ENCODE peak calls at places on chromosomes 13 and 19, in six cellular contexts. F is hepatocyte, A is colonic mucosa, T is GM23338, P is mesendoderm, O is psoas muscle. S is an unnamed sample.

GRCh38 chr19:55590621-55591020 is 8.7 kb downstream of the FIZ1 start:
- DNase-seq in A (peak), O (no peak), T (peak), P (peak), F (no peak), S (no peak)

GRCh38 chr19:58305932-58306323 is 751 bp downstream of the ERVK3-1 start:
- DNase-seq in A (peak), T (no peak), F (peak), P (no peak), O (no peak), S (no peak)

GRCh38 chr19:2283835-2284507 is 2.0 kb upstream of the PEAK3 start:
- DNase-seq in T (no peak), A (no peak), P (no peak), O (no peak), F (no peak), S (no peak)

GRCh38 chr19:4889034-4889825 is 13.5 kb downstream of the ARRDC5 start:
- DNase-seq in P (no peak), O (no peak), T (no peak), F (no peak), A (no peak), S (no peak)

GRCh38 chr13:27037171-27037570 is 134.4 kb downstream of the USP12 start:
- DNase-seq in A (no peak), F (no peak), P (no peak), O (no peak), T (no peak), S (peak)

GRCh38 chr13:85608255-85608829 is 190.9 kb downstream of the SLITRK6 start:
- DNase-seq in P (no peak), A (no peak), F (no peak), O (no peak), T (peak), S (no peak)

GRCh38 chr13:41060723-41061074 is 610 bp upstream of the WBP4 start:
- DNase-seq in A (peak), T (peak), O (peak), F (peak), P (peak), S (peak)

GRCh38 chr13:64278493-64278892 is 2862.8 kb upstream of the PCDH20 start:
- DNase-seq in A (no peak), O (no peak), P (no peak), F (no peak), T (no peak), S (no peak)

GRCh38 chr13:101747039-101747438 is 294.6 kb downstream of the ITGBL1 start:
- DNase-seq in O (no peak), T (no peak), A (no peak), F (peak), P (no peak), S (no peak)

GRCh38 chr13:111474136-111475002 is 153.9 kb downstream of the TEX29 start:
- DNase-seq in A (no peak), T (peak), P (peak), O (no peak), F (peak), S (no peak)

GRCh38 chr13:43880451-43880850 is 747 bp downstream of the LACC1 start:
- DNase-seq in P (no peak), F (no peak), A (no peak), O (no peak), T (no peak), S (no peak)

GRCh38 chr13:65825039-65825438 is 1405.1 kb downstream of the PCDH9 start:
- DNase-seq in P (no peak), A (no peak), F (no peak), O (no peak), T (no peak), S (no peak)

GRCh38 chr13:80562423-80562822 is 221.5 kb upstream of the SPRY2 start:
- DNase-seq in O (no peak), P (no peak), T (no peak), A (no peak), F (no peak), S (no peak)

GRCh38 chr19:11165486-11166030 is 10.0 kb upstream of the SPC24 start:
- DNase-seq in P (no peak), F (no peak), O (no peak), T (no peak), A (no peak), S (no peak)

GRCh38 chr19:31214086-31214485 is 135.2 kb downstream of the TSHZ3 start:
- DNase-seq in O (peak), F (peak), T (no peak), P (peak), A (peak), S (peak)

GRCh38 chr13:113528798-113529180 is 38.3 kb upstream of the DCUN1D2 start:
- DNase-seq in T (no peak), A (no peak), P (no peak), O (no peak), F (no peak), S (peak)

GRCh38 chr19:15445227-15445605 is 4.5 kb downstream of the WIZ start:
- DNase-seq in P (no peak), O (no peak), A (no peak), T (no peak), F (no peak), S (no peak)

GRCh38 chr13:101661839-101662238 is 209.4 kb downstream of the ITGBL1 start:
- DNase-seq in T (no peak), F (no peak), A (no peak), P (no peak), O (no peak), S (no peak)

GRCh38 chr13:23654111-23655110 is 84.2 kb downstream of the TNFRSF19 start:
- DNase-seq in F (no peak), P (no peak), A (no peak), O (no peak), T (no peak), S (no peak)

GRCh38 chr13:48069573-48069972 is 25.3 kb downstream of the MED4 start:
- DNase-seq in P (peak), O (no peak), T (no peak), A (no peak), F (no peak), S (no peak)

GRCh38 chr19:47133021-47133471 is 2.4 kb downstream of the SAE1 start:
- DNase-seq in O (no peak), A (no peak), P (no peak), T (no peak), F (no peak), S (no peak)
- H3K27ac ChIP-seq in O (no peak), A (no peak), P (no peak), T (peak), F (no peak), S (no peak)

GRCh38 chr13:35731471-35731870 is 255.0 kb upstream of the MAB21L1 start:
- DNase-seq in P (no peak), O (no peak), F (no peak), A (no peak), T (no peak), S (no peak)
- H3K27ac ChIP-seq in P (no peak), O (no peak), F (no peak), A (no peak), T (no peak), S (no peak)

GRCh38 chr13:19633340-19634128 is at the start of gene MPHOSPH8:
- DNase-seq in T (peak), P (peak), O (peak), A (peak), F (peak), S (peak)

GRCh38 chr13:19632915-19633339 is 532 bp upstream of the MPHOSPH8 start:
- DNase-seq in O (no peak), P (no peak), F (no peak), T (no peak), A (no peak), S (no peak)

DNA sequence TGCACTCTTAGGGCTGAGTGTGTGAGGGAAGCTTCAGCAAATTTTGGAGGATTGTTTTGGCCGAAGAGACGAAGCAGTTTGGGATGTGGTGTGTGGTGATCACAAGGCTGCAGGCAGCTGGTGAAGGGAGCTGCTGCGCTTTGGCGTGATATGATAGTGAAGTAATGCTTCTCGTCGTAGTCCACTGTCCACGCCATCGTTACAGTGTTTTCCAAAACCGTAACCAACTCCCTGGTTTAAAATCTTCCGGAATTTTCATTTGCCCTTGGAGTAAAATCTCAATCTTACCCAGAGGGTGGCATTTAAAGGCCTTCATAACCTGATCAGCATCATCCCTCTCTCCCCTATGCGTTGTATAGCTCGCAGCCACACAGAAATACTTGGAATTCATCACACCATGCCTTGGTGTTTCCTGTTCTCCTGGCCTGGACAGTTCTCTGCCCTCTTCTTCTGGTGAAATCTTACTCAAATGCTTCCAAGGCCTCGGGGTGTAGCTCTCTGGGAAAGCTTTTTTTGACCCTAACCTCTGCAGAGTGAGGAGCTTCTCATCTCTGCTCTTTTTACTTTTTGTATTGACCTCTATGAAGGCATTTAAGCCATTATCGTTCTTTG is 776 bp downstream of the MPHOSPH8 start:
- DNase-seq in A (no peak), P (peak), T (peak), O (no peak), F (peak), S (peak)
- H3K27ac ChIP-seq in A (peak), P (no peak), T (peak), O (peak), F (peak), S (peak)

GRCh38 chr19:45597425-45598111 is 4.4 kb downstream of the GPR4 start:
- DNase-seq in A (no peak), T (peak), F (no peak), O (no peak), P (no peak), S (no peak)
- H3K27ac ChIP-seq in A (no peak), T (no peak), F (no peak), O (peak), P (no peak), S (peak)

GRCh38 chr19:50722248-50723013 is 733 bp upstream of the CLEC11A start:
- DNase-seq in T (no peak), F (no peak), O (no peak), P (no peak), A (no peak), S (no peak)
- H3K27ac ChIP-seq in T (no peak), F (peak), O (no peak), P (no peak), A (peak), S (peak)

DNA sequence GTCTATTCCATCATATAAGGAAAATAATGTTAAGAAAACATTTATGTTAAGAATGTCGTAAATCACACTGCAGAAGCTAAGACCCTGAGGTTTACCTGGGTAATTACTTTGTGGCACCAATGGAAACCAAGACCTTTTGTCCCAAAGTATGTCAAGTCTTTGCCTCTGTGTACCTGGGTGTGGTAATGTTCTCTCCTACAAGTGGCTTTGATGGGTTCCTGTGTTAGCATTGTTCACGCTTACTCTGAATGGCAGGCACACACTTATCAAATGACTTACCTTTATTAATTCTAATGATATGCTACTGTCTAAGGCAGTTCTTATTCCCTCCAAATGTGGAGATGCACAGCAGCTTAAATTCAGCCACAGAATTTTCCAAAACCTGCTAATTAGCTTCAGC is 206.1 kb downstream of the KCTD12 start:
- DNase-seq in T (no peak), F (no peak), O (no peak), P (no peak), A (no peak), S (no peak)
- H3K27ac ChIP-seq in T (no peak), F (no peak), O (no peak), P (no peak), A (no peak), S (no peak)

S was measured in adrenal gland.